ENCODE peak calls at places on chromosomes 1 and 21, in four cellular contexts. Q is K562; P is CD8-positive, alpha-beta memory T cell; C is Caco-2. U is an unnamed sample.

GRCh38 chr1:31183927-31184554 is 55.6 kb downstream of the NKAIN1 start:
- DNase-seq in C (peak; percentile 41), Q (peak; percentile 67), P (no peak), U (peak; percentile 52)

GRCh38 chr1:205179842-205180241 is 31.7 kb downstream of the DSTYK start:
- DNase-seq in C (no peak), Q (no peak), P (no peak), U (no peak)

GRCh38 chr1:93253471-93253870 is 72.9 kb downstream of the CCDC18 start:
- DNase-seq in P (no peak), Q (no peak), C (no peak), U (no peak)

GRCh38 chr1:208127791-208128408 is 116.3 kb downstream of the PLXNA2 start:
- DNase-seq in Q (no peak), P (no peak), C (no peak), U (no peak)

GRCh38 chr21:33566514-33566913 is 22.0 kb downstream of the DONSON start:
- DNase-seq in P (no peak), Q (no peak), C (no peak), U (no peak)

GRCh38 chr1:165616987-165617546 is 14.0 kb upstream of the MGST3 start:
- DNase-seq in P (no peak), C (no peak), Q (no peak), U (no peak)

GRCh38 chr1:204885288-204885711 is 14.6 kb downstream of the NFASC start:
- DNase-seq in C (no peak), P (no peak), Q (no peak), U (no peak)

GRCh38 chr1:7780976-7781375 is 3.1 kb upstream of the PER3 start:
- DNase-seq in C (no peak), P (no peak), Q (no peak), U (no peak)

GRCh38 chr1:149978547-149979023 is 31.9 kb downstream of the OTUD7B start:
- DNase-seq in Q (no peak), P (no peak), C (no peak), U (peak; percentile 44)

GRCh38 chr1:25619101-25619890 is 2.7 kb downstream of the MAN1C1 start:
- DNase-seq in Q (peak; percentile 61), P (peak; percentile 58), C (peak; percentile 49), U (peak; percentile 23)

GRCh38 chr1:85933901-85934300 is 222.7 kb downstream of the COL24A1 start:
- DNase-seq in C (no peak), P (no peak), Q (no peak), U (no peak)

GRCh38 chr21:33588485-33589335 is at the start of gene DONSON:
- DNase-seq in C (peak; percentile 94), Q (peak; percentile 99), P (peak; percentile 89), U (peak; percentile 77)

GRCh38 chr1:99919221-99919620 is 50.6 kb upstream of the SLC35A3 start:
- DNase-seq in P (no peak), C (no peak), Q (no peak), U (no peak)

GRCh38 chr1:15103211-15103610 is 50.3 kb upstream of the TMEM51 start:
- DNase-seq in C (no peak), P (peak; percentile 40), Q (no peak), U (no peak)

GRCh38 chr21:38815060-38815405 is 9.3 kb downstream of the ETS2 start:
- DNase-seq in C (no peak), Q (no peak), P (no peak), U (no peak)
- H3K36me3 ChIP-seq in C (peaks cover 16% of the 10 kb centered on the region), Q (peaks cover 94% of the 10 kb centered on the region), P (peaks cover 50% of the 10 kb centered on the region), U (peaks cover 78% of the 10 kb centered on the region)

GRCh38 chr1:82979593-82980230 is 1019.2 kb downstream of the TTLL7 start:
- DNase-seq in P (no peak), Q (no peak), C (no peak), U (no peak)
- H3K9me3 ChIP-seq in P (no peaks in the 10 kb centered on the region), Q (no peaks in the 10 kb centered on the region), C (no peaks in the 10 kb centered on the region), U (no peaks in the 10 kb centered on the region)

GRCh38 chr1:160078392-160079195 is 2.7 kb upstream of the KCNJ9 start:
- DNase-seq in Q (peak; percentile 76), C (peak; percentile 64), P (no peak), U (peak; percentile 68)

GRCh38 chr1:160080381-160081100 is 797 bp upstream of the KCNJ9 start:
- DNase-seq in Q (no peak), P (no peak), C (no peak), U (no peak)

GRCh38 chr1:160077496-160077895 is 3.8 kb upstream of the KCNJ9 start:
- DNase-seq in P (no peak), Q (no peak), C (no peak), U (no peak)

GRCh38 chr1:160081261-160081936 is at the start of gene KCNJ9:
- DNase-seq in P (no peak), Q (peak; percentile 38), C (no peak), U (no peak)

GRCh38 chr1:160079448-160079847 is 1.9 kb upstream of the KCNJ9 start:
- DNase-seq in P (no peak), Q (no peak), C (no peak), U (no peak)
- H3K27me3 ChIP-seq in P (peaks cover 42% of the 10 kb centered on the region), Q (peaks cover 13% of the 10 kb centered on the region), C (no peaks in the 10 kb centered on the region), U (peaks cover 59% of the 10 kb centered on the region)

DNA sequence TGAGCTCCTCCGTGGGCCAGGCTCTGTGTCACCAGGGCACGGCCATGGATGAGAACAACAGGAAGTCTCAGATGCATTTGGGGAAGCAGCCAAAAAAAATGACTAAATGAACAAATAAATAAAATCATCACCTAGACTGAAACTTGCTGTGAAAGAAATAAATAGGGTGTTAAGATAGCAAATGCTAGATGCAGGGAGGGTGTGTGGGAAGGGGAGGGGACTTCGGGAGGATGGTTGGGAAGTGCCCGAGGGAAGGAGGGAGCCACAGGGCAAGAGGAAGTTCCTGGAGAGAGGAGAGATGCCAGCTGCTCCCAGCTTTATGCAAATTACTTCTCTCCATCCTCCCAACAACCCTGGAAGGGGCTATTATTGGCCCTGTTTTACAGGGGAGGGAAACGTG is 696.8 kb downstream of the PTPRU start:
- DNase-seq in C (no peak), Q (no peak), P (no peak), U (no peak)
- H3K36me3 ChIP-seq in C (no peaks in the 10 kb centered on the region), Q (no peaks in the 10 kb centered on the region), P (no peaks in the 10 kb centered on the region), U (no peaks in the 10 kb centered on the region)

U was measured in HAP-1.